ENCODE peak calls at places on chromosome 9, in ten cellular contexts. One of them, this sample, is unnamed.

GRCh38 chr9:78187763-78188495 is 47.9 kb upstream of the CEP78 start:
- DNase-seq in SJSA1: no peak
- DNase-seq in mesenteric fat pad: no peak
- DNase-seq in activated T-helper 1 cell treated with Interleukin-2 at 50 U/mL for 16 hours: no peak
- DNase-seq in foreskin fibroblast: no peak
- DNase-seq in naive thymus-derived CD8-positive, alpha-beta T cell: no peak
- DNase-seq in Caki2: no peak
- DNase-seq in A673: no peak
- DNase-seq in head of caudate nucleus: peak
- DNase-seq in ELF-1: no peak
- DNase-seq in this sample: no peak

GRCh38 chr9:6973762-6974161 is 216.0 kb downstream of the KDM4C start:
- DNase-seq in SJSA1: no peak
- DNase-seq in mesenteric fat pad: no peak
- DNase-seq in activated T-helper 1 cell treated with Interleukin-2 at 50 U/mL for 16 hours: no peak
- DNase-seq in foreskin fibroblast: peak
- DNase-seq in naive thymus-derived CD8-positive, alpha-beta T cell: no peak
- DNase-seq in Caki2: no peak
- DNase-seq in A673: no peak
- DNase-seq in head of caudate nucleus: no peak
- DNase-seq in ELF-1: no peak
- DNase-seq in this sample: no peak

GRCh38 chr9:93965830-93966577 is 10.8 kb upstream of the BARX1 start:
- DNase-seq in SJSA1: peak
- DNase-seq in mesenteric fat pad: peak
- DNase-seq in activated T-helper 1 cell treated with Interleukin-2 at 50 U/mL for 16 hours: no peak
- DNase-seq in foreskin fibroblast: no peak
- DNase-seq in naive thymus-derived CD8-positive, alpha-beta T cell: no peak
- DNase-seq in Caki2: no peak
- DNase-seq in A673: no peak
- DNase-seq in head of caudate nucleus: no peak
- DNase-seq in ELF-1: peak
- DNase-seq in this sample: no peak

GRCh38 chr9:131810351-131811170 is 70.7 kb upstream of the RAPGEF1 start:
- DNase-seq in SJSA1: no peak
- DNase-seq in mesenteric fat pad: no peak
- DNase-seq in activated T-helper 1 cell treated with Interleukin-2 at 50 U/mL for 16 hours: no peak
- DNase-seq in foreskin fibroblast: no peak
- DNase-seq in naive thymus-derived CD8-positive, alpha-beta T cell: no peak
- DNase-seq in Caki2: no peak
- DNase-seq in A673: no peak
- DNase-seq in head of caudate nucleus: no peak
- DNase-seq in ELF-1: no peak
- DNase-seq in this sample: no peak

GRCh38 chr9:131732061-131732526 is 7.8 kb downstream of the RAPGEF1 start:
- DNase-seq in SJSA1: no peak
- DNase-seq in mesenteric fat pad: no peak
- DNase-seq in activated T-helper 1 cell treated with Interleukin-2 at 50 U/mL for 16 hours: no peak
- DNase-seq in foreskin fibroblast: peak
- DNase-seq in naive thymus-derived CD8-positive, alpha-beta T cell: no peak
- DNase-seq in Caki2: peak
- DNase-seq in A673: no peak
- DNase-seq in head of caudate nucleus: no peak
- DNase-seq in ELF-1: no peak
- DNase-seq in this sample: no peak

GRCh38 chr9:34992376-34992951 is 2.9 kb downstream of the DNAJB5 start:
- DNase-seq in SJSA1: peak
- DNase-seq in mesenteric fat pad: peak
- DNase-seq in activated T-helper 1 cell treated with Interleukin-2 at 50 U/mL for 16 hours: no peak
- DNase-seq in foreskin fibroblast: peak
- DNase-seq in naive thymus-derived CD8-positive, alpha-beta T cell: no peak
- DNase-seq in Caki2: peak
- DNase-seq in A673: peak
- DNase-seq in head of caudate nucleus: peak
- DNase-seq in ELF-1: peak
- DNase-seq in this sample: no peak

GRCh38 chr9:928363-929042 is 48.0 kb upstream of the DMRT3 start:
- DNase-seq in SJSA1: no peak
- DNase-seq in mesenteric fat pad: no peak
- DNase-seq in activated T-helper 1 cell treated with Interleukin-2 at 50 U/mL for 16 hours: no peak
- DNase-seq in foreskin fibroblast: no peak
- DNase-seq in naive thymus-derived CD8-positive, alpha-beta T cell: no peak
- DNase-seq in Caki2: peak
- DNase-seq in A673: peak
- DNase-seq in head of caudate nucleus: no peak
- DNase-seq in ELF-1: peak
- DNase-seq in this sample: no peak

GRCh38 chr9:38083858-38084555 is 15.0 kb upstream of the SHB start:
- DNase-seq in SJSA1: no peak
- DNase-seq in mesenteric fat pad: no peak
- DNase-seq in activated T-helper 1 cell treated with Interleukin-2 at 50 U/mL for 16 hours: no peak
- DNase-seq in foreskin fibroblast: no peak
- DNase-seq in naive thymus-derived CD8-positive, alpha-beta T cell: no peak
- DNase-seq in Caki2: no peak
- DNase-seq in A673: no peak
- DNase-seq in head of caudate nucleus: no peak
- DNase-seq in ELF-1: no peak
- DNase-seq in this sample: no peak

GRCh38 chr9:79257215-79257614 is 314.6 kb upstream of the TLE4 start:
- DNase-seq in SJSA1: no peak
- DNase-seq in mesenteric fat pad: no peak
- DNase-seq in activated T-helper 1 cell treated with Interleukin-2 at 50 U/mL for 16 hours: no peak
- DNase-seq in foreskin fibroblast: peak
- DNase-seq in naive thymus-derived CD8-positive, alpha-beta T cell: no peak
- DNase-seq in Caki2: no peak
- DNase-seq in A673: peak
- DNase-seq in head of caudate nucleus: peak
- DNase-seq in ELF-1: peak
- DNase-seq in this sample: no peak

GRCh38 chr9:34405719-34406118 is 29.0 kb upstream of the MYORG start:
- DNase-seq in SJSA1: no peak
- DNase-seq in mesenteric fat pad: no peak
- DNase-seq in activated T-helper 1 cell treated with Interleukin-2 at 50 U/mL for 16 hours: no peak
- DNase-seq in foreskin fibroblast: no peak
- DNase-seq in naive thymus-derived CD8-positive, alpha-beta T cell: no peak
- DNase-seq in Caki2: no peak
- DNase-seq in A673: no peak
- DNase-seq in head of caudate nucleus: peak
- DNase-seq in ELF-1: no peak
- DNase-seq in this sample: no peak

GRCh38 chr9:6763244-6763643 is 5.5 kb downstream of the KDM4C start:
- DNase-seq in SJSA1: no peak
- DNase-seq in mesenteric fat pad: no peak
- DNase-seq in activated T-helper 1 cell treated with Interleukin-2 at 50 U/mL for 16 hours: no peak
- DNase-seq in foreskin fibroblast: no peak
- DNase-seq in naive thymus-derived CD8-positive, alpha-beta T cell: no peak
- DNase-seq in Caki2: no peak
- DNase-seq in A673: no peak
- DNase-seq in head of caudate nucleus: no peak
- DNase-seq in ELF-1: no peak
- DNase-seq in this sample: no peak

GRCh38 chr9:2743937-2744529 is 26.7 kb downstream of the KCNV2 start:
- DNase-seq in SJSA1: no peak
- DNase-seq in mesenteric fat pad: no peak
- DNase-seq in activated T-helper 1 cell treated with Interleukin-2 at 50 U/mL for 16 hours: no peak
- DNase-seq in foreskin fibroblast: no peak
- DNase-seq in naive thymus-derived CD8-positive, alpha-beta T cell: no peak
- DNase-seq in Caki2: no peak
- DNase-seq in A673: no peak
- DNase-seq in head of caudate nucleus: no peak
- DNase-seq in ELF-1: no peak
- DNase-seq in this sample: no peak

GRCh38 chr9:107756091-107756490 is 266.5 kb upstream of the KLF4 start:
- DNase-seq in SJSA1: no peak
- DNase-seq in mesenteric fat pad: no peak
- DNase-seq in activated T-helper 1 cell treated with Interleukin-2 at 50 U/mL for 16 hours: no peak
- DNase-seq in foreskin fibroblast: no peak
- DNase-seq in naive thymus-derived CD8-positive, alpha-beta T cell: no peak
- DNase-seq in Caki2: no peak
- DNase-seq in A673: no peak
- DNase-seq in head of caudate nucleus: no peak
- DNase-seq in ELF-1: no peak
- DNase-seq in this sample: no peak

GRCh38 chr9:10661376-10661775 is 48.6 kb upstream of the PTPRD start:
- DNase-seq in SJSA1: no peak
- DNase-seq in mesenteric fat pad: no peak
- DNase-seq in activated T-helper 1 cell treated with Interleukin-2 at 50 U/mL for 16 hours: no peak
- DNase-seq in foreskin fibroblast: no peak
- DNase-seq in naive thymus-derived CD8-positive, alpha-beta T cell: no peak
- DNase-seq in Caki2: no peak
- DNase-seq in A673: no peak
- DNase-seq in head of caudate nucleus: no peak
- DNase-seq in ELF-1: no peak
- DNase-seq in this sample: no peak

GRCh38 chr9:95080961-95081658 is 236.4 kb downstream of the FANCC start:
- DNase-seq in SJSA1: no peak
- DNase-seq in mesenteric fat pad: no peak
- DNase-seq in activated T-helper 1 cell treated with Interleukin-2 at 50 U/mL for 16 hours: no peak
- DNase-seq in foreskin fibroblast: no peak
- DNase-seq in naive thymus-derived CD8-positive, alpha-beta T cell: no peak
- DNase-seq in Caki2: no peak
- DNase-seq in A673: no peak
- DNase-seq in head of caudate nucleus: peak
- DNase-seq in ELF-1: no peak
- DNase-seq in this sample: no peak

GRCh38 chr9:23746317-23746716 is 79.7 kb downstream of the ELAVL2 start:
- DNase-seq in SJSA1: no peak
- DNase-seq in mesenteric fat pad: no peak
- DNase-seq in activated T-helper 1 cell treated with Interleukin-2 at 50 U/mL for 16 hours: no peak
- DNase-seq in foreskin fibroblast: no peak
- DNase-seq in naive thymus-derived CD8-positive, alpha-beta T cell: no peak
- DNase-seq in Caki2: no peak
- DNase-seq in A673: no peak
- DNase-seq in head of caudate nucleus: no peak
- DNase-seq in ELF-1: no peak
- DNase-seq in this sample: no peak

GRCh38 chr9:134208981-134209725 is 44.8 kb upstream of the RNU6ATAC start:
- DNase-seq in SJSA1: no peak
- DNase-seq in mesenteric fat pad: no peak
- DNase-seq in activated T-helper 1 cell treated with Interleukin-2 at 50 U/mL for 16 hours: no peak
- DNase-seq in foreskin fibroblast: no peak
- DNase-seq in naive thymus-derived CD8-positive, alpha-beta T cell: no peak
- DNase-seq in Caki2: no peak
- DNase-seq in A673: no peak
- DNase-seq in head of caudate nucleus: no peak
- DNase-seq in ELF-1: no peak
- DNase-seq in this sample: no peak

GRCh38 chr9:76216161-76216649 is 178.0 kb downstream of the RFK start:
- DNase-seq in SJSA1: peak
- DNase-seq in mesenteric fat pad: no peak
- DNase-seq in activated T-helper 1 cell treated with Interleukin-2 at 50 U/mL for 16 hours: no peak
- DNase-seq in foreskin fibroblast: peak
- DNase-seq in naive thymus-derived CD8-positive, alpha-beta T cell: no peak
- DNase-seq in Caki2: peak
- DNase-seq in A673: no peak
- DNase-seq in head of caudate nucleus: no peak
- DNase-seq in ELF-1: no peak
- DNase-seq in this sample: no peak

GRCh38 chr9:112554516-112554915 is 67.9 kb downstream of the KIAA1958 start:
- DNase-seq in SJSA1: no peak
- DNase-seq in mesenteric fat pad: no peak
- DNase-seq in activated T-helper 1 cell treated with Interleukin-2 at 50 U/mL for 16 hours: no peak
- DNase-seq in foreskin fibroblast: peak
- DNase-seq in naive thymus-derived CD8-positive, alpha-beta T cell: no peak
- DNase-seq in Caki2: no peak
- DNase-seq in A673: no peak
- DNase-seq in head of caudate nucleus: no peak
- DNase-seq in ELF-1: no peak
- DNase-seq in this sample: no peak

GRCh38 chr9:2015581-2016410 is 649 bp downstream of the SMARCA2 start:
- DNase-seq in SJSA1: peak
- DNase-seq in mesenteric fat pad: peak
- DNase-seq in activated T-helper 1 cell treated with Interleukin-2 at 50 U/mL for 16 hours: peak
- DNase-seq in foreskin fibroblast: peak
- DNase-seq in naive thymus-derived CD8-positive, alpha-beta T cell: peak
- DNase-seq in Caki2: peak
- DNase-seq in A673: peak
- DNase-seq in head of caudate nucleus: peak
- DNase-seq in ELF-1: peak
- DNase-seq in this sample: peak

GRCh38 chr9:72124947-72125346 is 24.3 kb upstream of the GDA start:
- DNase-seq in SJSA1: no peak
- DNase-seq in mesenteric fat pad: no peak
- DNase-seq in activated T-helper 1 cell treated with Interleukin-2 at 50 U/mL for 16 hours: no peak
- DNase-seq in foreskin fibroblast: no peak
- DNase-seq in naive thymus-derived CD8-positive, alpha-beta T cell: no peak
- DNase-seq in Caki2: no peak
- DNase-seq in A673: no peak
- DNase-seq in head of caudate nucleus: no peak
- DNase-seq in ELF-1: no peak
- DNase-seq in this sample: no peak

GRCh38 chr9:132896264-132896663 is 17.6 kb downstream of the SPACA9 start:
- DNase-seq in SJSA1: no peak
- DNase-seq in mesenteric fat pad: no peak
- DNase-seq in activated T-helper 1 cell treated with Interleukin-2 at 50 U/mL for 16 hours: no peak
- DNase-seq in foreskin fibroblast: no peak
- DNase-seq in naive thymus-derived CD8-positive, alpha-beta T cell: no peak
- DNase-seq in Caki2: no peak
- DNase-seq in A673: no peak
- DNase-seq in head of caudate nucleus: no peak
- DNase-seq in ELF-1: no peak
- DNase-seq in this sample: no peak

GRCh38 chr9:105444130-105444529 is 3.7 kb upstream of the FSD1L start:
- DNase-seq in SJSA1: no peak
- DNase-seq in mesenteric fat pad: no peak
- DNase-seq in activated T-helper 1 cell treated with Interleukin-2 at 50 U/mL for 16 hours: no peak
- DNase-seq in foreskin fibroblast: peak
- DNase-seq in naive thymus-derived CD8-positive, alpha-beta T cell: no peak
- DNase-seq in Caki2: no peak
- DNase-seq in A673: no peak
- DNase-seq in head of caudate nucleus: no peak
- DNase-seq in ELF-1: no peak
- DNase-seq in this sample: no peak

GRCh38 chr9:93261281-93261680 is 77.3 kb downstream of the WNK2 start:
- DNase-seq in SJSA1: no peak
- DNase-seq in mesenteric fat pad: no peak
- DNase-seq in activated T-helper 1 cell treated with Interleukin-2 at 50 U/mL for 16 hours: no peak
- DNase-seq in foreskin fibroblast: no peak
- DNase-seq in naive thymus-derived CD8-positive, alpha-beta T cell: no peak
- DNase-seq in Caki2: no peak
- DNase-seq in A673: no peak
- DNase-seq in head of caudate nucleus: no peak
- DNase-seq in ELF-1: peak
- DNase-seq in this sample: no peak

GRCh38 chr9:130768265-130768664 is 66.8 kb upstream of the ABL1 start:
- DNase-seq in SJSA1: no peak
- DNase-seq in mesenteric fat pad: no peak
- DNase-seq in activated T-helper 1 cell treated with Interleukin-2 at 50 U/mL for 16 hours: no peak
- DNase-seq in foreskin fibroblast: peak
- DNase-seq in naive thymus-derived CD8-positive, alpha-beta T cell: no peak
- DNase-seq in Caki2: no peak
- DNase-seq in A673: no peak
- DNase-seq in head of caudate nucleus: no peak
- DNase-seq in ELF-1: peak
- DNase-seq in this sample: no peak

This sample was measured in naive B cell.